ENCODE peak calls at places on chromosomes 4 and X, in four cellular contexts. K, E, V and N are unnamed samples.
A peak's percentile ranks its signal among the peaks of the same experiment; 100 is the strongest.

GRCh38 chr4:3765271-3766206 is 646 bp upstream of the ADRA2C start:
- DNase-seq in K (no peak), E (peak; percentile 76), V (peak; percentile 84), N (peak; percentile 4)

GRCh38 chrX:131057706-131058105 is 440 bp upstream of the ARHGAP36 start:
- DNase-seq in K (no peak), E (no peak), V (no peak), N (no peak)

GRCh38 chrX:106247162-106247561 is 79.1 kb downstream of the PWWP3B start:
- DNase-seq in K (no peak), E (no peak), V (no peak), N (no peak)

GRCh38 chr4:182193261-182193660 is 49.9 kb upstream of the TENM3 start:
- DNase-seq in K (no peak), E (no peak), V (no peak), N (no peak)

GRCh38 chr4:77715414-77716290 is 103.5 kb downstream of the CNOT6L start:
- DNase-seq in K (no peak), E (no peak), V (no peak), N (no peak)

GRCh38 chrX:54695816-54696487 is 102.1 kb downstream of the ITIH6 start:
- DNase-seq in K (no peak), E (no peak), V (no peak), N (no peak)

GRCh38 chrX:140733766-140734342 is 24.3 kb downstream of the LINC00632 start:
- DNase-seq in K (no peak), E (no peak), V (peak; percentile 45), N (peak; percentile 6)

GRCh38 chrX:103531002-103531401 is 11.7 kb upstream of the RAB40A start:
- DNase-seq in K (no peak), E (no peak), V (no peak), N (no peak)

GRCh38 chrX:49165901-49166881 is 3.6 kb downstream of the MAGIX start:
- DNase-seq in K (peak; percentile 69), E (peak; percentile 91), V (peak; percentile 84), N (peak; percentile 55)

GRCh38 chr4:67550491-67551256 is 5.4 kb upstream of the CENPC start:
- DNase-seq in K (no peak), E (no peak), V (no peak), N (no peak)

GRCh38 chrX:98956014-98956413 is 1454.1 kb downstream of the PCDH19 start:
- DNase-seq in K (no peak), E (no peak), V (no peak), N (no peak)

GRCh38 chr4:101621120-101621519 is 169.4 kb upstream of the BANK1 start:
- DNase-seq in K (no peak), E (no peak), V (no peak), N (no peak)

GRCh38 chr4:165502919-165503907 is 124.4 kb downstream of the CPE start:
- DNase-seq in K (no peak), E (no peak), V (no peak), N (no peak)

GRCh38 chr4:154124539-154125255 is 335.8 kb upstream of the SFRP2 start:
- DNase-seq in K (no peak), E (no peak), V (no peak), N (no peak)

GRCh38 chr4:85644061-85644460 is 169.1 kb downstream of the ARHGAP24 start:
- DNase-seq in K (no peak), E (no peak), V (no peak), N (no peak)

GRCh38 chrX:122579521-122579920 is 604.6 kb upstream of the GRIA3 start:
- DNase-seq in K (no peak), E (no peak), V (no peak), N (no peak)

GRCh38 chrX:39869846-39870601 is 227.7 kb downstream of the BCOR start:
- DNase-seq in K (peak; percentile 60), E (no peak), V (no peak), N (no peak)

GRCh38 chr4:75321484-75321883 is 192.7 kb downstream of the RCHY1 start:
- DNase-seq in K (no peak), E (no peak), V (no peak), N (no peak)

GRCh38 chrX:70973221-70973620 is 42.3 kb upstream of the SLC7A3 start:
- DNase-seq in K (no peak), E (no peak), V (no peak), N (no peak)

GRCh38 chrX:22594771-22595170 is 322.1 kb downstream of the CBLL2 start:
- DNase-seq in K (no peak), E (no peak), V (no peak), N (no peak)

GRCh38 chrX:130523460-130524394 is 121.9 kb downstream of the RBMX2 start:
- DNase-seq in K (no peak), E (peak; percentile 54), V (peak; percentile 66), N (peak; percentile 3)

GRCh38 chr4:145055533-145056257 is 42.3 kb downstream of the ANAPC10 start:
- DNase-seq in K (no peak), E (no peak), V (no peak), N (no peak)
- H3K27ac ChIP-seq in K (no peak overlapping the region), E (no peak overlapping the region), V (no peak overlapping the region), N (no peak overlapping the region)

DNA sequence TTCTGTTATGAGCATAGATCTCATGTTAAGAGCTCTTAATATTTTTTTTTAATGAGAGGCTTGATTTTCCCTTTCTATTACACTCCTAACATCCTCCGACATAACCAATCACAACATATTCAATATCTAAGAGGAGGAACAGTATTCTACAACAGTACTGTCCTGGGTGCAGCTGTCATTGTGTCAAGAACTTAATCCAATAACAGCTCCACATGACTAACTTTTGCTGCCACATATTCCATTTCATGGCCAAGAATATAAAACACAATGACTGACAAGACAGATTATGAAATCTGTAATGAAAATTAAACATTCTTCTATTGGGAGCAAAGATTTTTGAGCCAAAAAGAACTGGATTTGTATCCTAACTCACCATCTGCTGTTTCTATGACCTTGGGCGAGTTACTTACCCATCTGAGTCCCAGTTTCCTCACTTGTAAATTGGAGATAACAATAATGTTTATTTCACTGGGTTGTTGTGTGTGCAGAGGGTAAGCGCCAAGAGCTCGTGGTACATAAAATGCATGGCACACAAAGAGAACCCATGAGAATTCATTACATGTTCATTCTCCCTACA is 405.6 kb downstream of the SPRY1 start:
- DNase-seq in K (no peak), E (no peak), V (no peak), N (no peak)
- H3K27ac ChIP-seq in K (no peak overlapping the region), E (no peak overlapping the region), V (no peak overlapping the region), N (no peak overlapping the region)

GRCh38 chr4:146522098-146522861 is 540 bp upstream of the SLC10A7 start:
- DNase-seq in K (peak; percentile 73), E (peak; percentile 94), V (peak; percentile 89), N (peak; percentile 86)

GRCh38 chr4:146521543-146522097 is at the start of gene SLC10A7:
- DNase-seq in K (peak; percentile 47), E (peak; percentile 81), V (peak; percentile 83), N (peak; percentile 79)

GRCh38 chr4:146524663-146525062 is 2.9 kb upstream of the SLC10A7 start:
- DNase-seq in K (no peak), E (no peak), V (no peak), N (no peak)

GRCh38 chr4:146522862-146523205 is 1.1 kb upstream of the SLC10A7 start:
- DNase-seq in K (no peak), E (no peak), V (no peak), N (no peak)

DNA sequence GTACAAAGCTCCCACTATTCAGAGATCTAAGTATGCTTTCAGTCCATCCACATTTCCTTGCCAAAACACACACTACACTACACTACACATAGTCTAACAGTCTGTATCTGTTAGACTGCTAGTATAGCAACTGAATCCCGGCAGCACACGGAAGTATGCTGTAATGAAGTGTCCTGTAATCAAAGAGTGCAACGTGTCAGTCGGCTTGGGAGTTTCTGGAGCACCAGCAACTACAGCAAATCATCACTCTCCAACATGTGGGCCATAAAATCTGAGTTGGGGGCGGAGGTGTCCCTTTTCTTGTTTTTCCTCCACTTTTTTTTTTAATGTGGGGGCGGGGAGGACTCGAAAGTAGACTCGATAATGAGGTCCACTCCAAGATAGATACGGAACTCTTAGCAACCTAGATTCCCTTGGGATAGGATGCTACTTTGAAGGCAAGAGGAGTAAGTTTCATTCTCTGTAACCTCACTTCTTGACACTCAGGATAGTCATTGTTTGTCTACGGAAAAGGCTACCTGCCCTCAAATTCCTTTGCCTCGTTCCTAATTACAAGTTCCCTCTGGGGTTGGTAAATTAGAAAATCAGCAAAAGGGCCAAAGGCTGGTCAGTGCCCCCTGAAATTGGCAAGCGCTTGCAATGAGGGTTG is 722 bp downstream of the SLC10A7 start:
- DNase-seq in K (peak; percentile 5), E (no peak), V (peak; percentile 63), N (no peak)
- H3K27ac ChIP-seq in K (peak overlapping the region; percentile 62), E (peak overlapping the region; percentile 82), V (peak overlapping the region; percentile 67), N (peak overlapping the region; percentile 74)

DNA sequence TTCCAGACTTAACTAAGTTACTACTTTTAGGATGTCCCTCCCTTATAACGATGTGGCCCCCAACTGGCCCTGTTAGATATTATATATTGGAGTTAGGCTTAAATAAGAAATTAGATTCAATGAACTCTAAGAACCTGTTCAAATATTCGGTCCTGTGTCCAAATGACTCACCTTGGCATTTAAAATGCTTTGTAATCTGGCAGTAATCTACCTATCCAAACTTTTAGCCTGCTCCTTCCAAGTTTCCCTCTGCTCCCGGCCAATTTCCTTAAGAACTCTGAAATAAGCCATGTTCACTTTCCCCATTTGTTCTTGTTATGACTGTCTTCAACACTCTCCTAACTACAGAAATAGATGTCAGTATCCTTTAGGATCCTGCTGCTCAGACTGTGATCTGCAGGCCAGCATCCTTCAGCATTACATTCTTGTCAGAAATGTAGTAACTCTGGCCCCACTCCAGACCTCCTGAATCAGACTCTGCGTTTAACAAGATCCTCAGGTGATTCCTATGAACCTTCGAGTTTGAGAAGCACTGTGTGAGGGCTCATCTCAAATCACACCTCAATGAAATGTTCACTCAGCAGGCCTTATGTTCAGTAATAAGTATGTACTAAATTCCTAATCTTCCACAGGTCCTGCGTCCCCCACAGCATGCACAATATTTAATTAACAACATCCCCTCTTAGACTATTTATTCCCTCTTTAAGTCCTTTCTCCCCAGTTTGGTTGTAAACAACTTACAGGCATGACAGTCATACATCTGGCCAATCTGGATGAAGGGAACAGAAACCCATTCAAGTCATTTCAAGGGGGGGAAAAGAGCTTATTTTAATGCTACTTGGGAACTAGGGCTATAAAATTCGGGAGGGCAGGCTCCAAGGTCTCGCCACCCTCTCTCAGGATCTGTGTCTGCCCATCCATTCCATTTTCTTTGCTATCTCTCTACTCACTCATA is 3.0 kb downstream of the ATP8A1 start:
- DNase-seq in K (no peak), E (no peak), V (no peak), N (no peak)
- H3K27ac ChIP-seq in K (no peak overlapping the region), E (peak overlapping the region; percentile 91), V (no peak overlapping the region), N (peak overlapping the region; percentile 76)